ENCODE peak calls at places on chromosomes 6 and 20, in ten cellular contexts. L is ascending aorta; K is CD8-positive, alpha-beta memory T cell; M is A549; I is heart left ventricle; W is stomach; V is pancreas; F is fibroblast of lung; Y is neural progenitor cell; H is SJSA1. A is an unnamed sample. For H3K4me1, the result is how much of the 10 kb centered on the place peaks cover.

GRCh38 chr20:57298457-57298856 is 31.1 kb upstream of the SPO11 start:
- DNase-seq in K (no peak), L (no peak), I (no peak), W (no peak), H (no peak), Y (no peak), M (no peak), F (no peak), V (no peak), A (no peak)

GRCh38 chr20:18984238-18985200 is 170.9 kb downstream of the SCP2D1 start:
- DNase-seq in K (no peak), Y (peak), V (no peak), W (no peak), I (no peak), L (no peak), F (no peak), M (no peak), H (no peak), A (no peak)

GRCh38 chr6:112482373-112482772 is 135.2 kb downstream of the RFPL4B start:
- DNase-seq in L (no peak), W (no peak), Y (no peak), V (no peak), F (no peak), I (no peak), K (no peak), M (no peak), H (no peak), A (no peak)

GRCh38 chr20:39451386-39451785 is 489.2 kb downstream of the DHX35 start:
- DNase-seq in Y (no peak), V (no peak), M (no peak), F (no peak), K (no peak), I (no peak), H (no peak), L (no peak), W (no peak), A (no peak)

GRCh38 chr20:33250666-33251065 is 14.9 kb downstream of the BPIFA1 start:
- DNase-seq in W (no peak), I (no peak), Y (no peak), L (no peak), V (no peak), H (no peak), F (no peak), M (no peak), K (no peak), A (no peak)

GRCh38 chr20:34111057-34111711 is 859 bp downstream of the EIF2S2 start:
- DNase-seq in L (no peak), Y (peak), H (no peak), V (no peak), F (peak), K (peak), M (no peak), W (no peak), I (peak), A (no peak)

GRCh38 chr6:45657243-45657642 is 279.5 kb upstream of the SUPT3H start:
- DNase-seq in V (no peak), H (no peak), W (no peak), M (no peak), I (no peak), K (no peak), L (no peak), F (peak), Y (no peak), A (no peak)

GRCh38 chr6:143743256-143744166 is 65.7 kb downstream of the PHACTR2 start:
- DNase-seq in W (no peak), M (no peak), I (peak), V (no peak), K (no peak), F (peak), L (no peak), Y (peak), H (peak), A (peak)

GRCh38 chr20:435558-435957 is 26.8 kb downstream of the TBC1D20 start:
- DNase-seq in V (no peak), W (no peak), M (no peak), L (no peak), H (no peak), Y (no peak), I (no peak), F (no peak), K (no peak), A (no peak)

GRCh38 chr20:49590163-49591017 is 22.5 kb upstream of the PTGIS start:
- DNase-seq in F (no peak), Y (no peak), H (no peak), V (no peak), L (no peak), I (no peak), K (no peak), M (no peak), W (no peak), A (no peak)

GRCh38 chr6:152170702-152171667 is 363.5 kb downstream of the ESR1 start:
- DNase-seq in Y (no peak), K (no peak), H (peak), M (no peak), L (no peak), F (peak), I (no peak), V (no peak), W (peak), A (no peak)

GRCh38 chr6:149046822-149047246 is 270.7 kb upstream of the TAB2 start:
- DNase-seq in Y (no peak), L (no peak), K (no peak), V (no peak), W (no peak), I (no peak), H (peak), M (no peak), F (no peak), A (no peak)
- H3K4me1 ChIP-seq in Y (under half), L (under half), K (under half), V (under half), W (under half), I (under half), H (under half), M (under half), F (under half), A (under half)

DNA sequence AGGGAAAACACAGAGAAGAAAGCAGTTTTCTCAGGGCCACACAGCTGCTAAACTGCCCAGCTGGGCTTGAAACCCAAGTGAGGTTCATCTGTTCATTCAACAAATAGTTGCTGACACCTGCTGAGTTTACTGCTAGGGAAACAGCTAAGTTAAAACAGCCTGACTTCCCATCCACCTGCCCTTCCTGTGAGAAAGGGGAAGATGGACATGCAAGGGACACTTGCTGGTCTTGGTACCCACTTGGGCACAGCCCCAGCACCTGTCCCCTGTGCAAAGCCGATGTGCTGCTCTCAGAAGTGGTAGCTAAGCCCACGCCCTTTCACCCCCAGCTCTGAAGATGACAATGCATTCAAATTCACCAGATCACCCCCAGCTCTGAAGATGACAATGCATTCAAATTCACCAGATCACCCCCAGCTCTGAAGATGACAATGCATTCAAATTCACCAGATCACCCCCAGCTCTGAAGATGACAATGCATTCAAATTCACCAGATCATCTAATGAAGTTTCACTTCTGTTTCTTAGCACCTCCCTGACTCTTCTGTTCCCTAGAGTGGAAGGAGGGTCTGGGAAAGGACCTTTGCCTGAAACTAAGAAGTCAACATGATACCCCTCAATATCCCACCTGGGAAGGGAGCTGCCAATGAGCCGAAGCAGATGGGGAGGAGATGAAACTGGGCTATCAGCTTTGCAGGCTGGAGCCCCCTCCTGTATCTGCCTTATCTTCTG is 46.0 kb upstream of the TOP1 start:
- DNase-seq in H (no peak), M (no peak), K (no peak), V (no peak), W (no peak), L (no peak), F (no peak), Y (no peak), I (no peak), A (no peak)
- H3K4me1 ChIP-seq in H (under half), M (under half), K (under half), V (under half), W (under half), L (under half), F (under half), Y (under half), I (under half), A (under half)

DNA sequence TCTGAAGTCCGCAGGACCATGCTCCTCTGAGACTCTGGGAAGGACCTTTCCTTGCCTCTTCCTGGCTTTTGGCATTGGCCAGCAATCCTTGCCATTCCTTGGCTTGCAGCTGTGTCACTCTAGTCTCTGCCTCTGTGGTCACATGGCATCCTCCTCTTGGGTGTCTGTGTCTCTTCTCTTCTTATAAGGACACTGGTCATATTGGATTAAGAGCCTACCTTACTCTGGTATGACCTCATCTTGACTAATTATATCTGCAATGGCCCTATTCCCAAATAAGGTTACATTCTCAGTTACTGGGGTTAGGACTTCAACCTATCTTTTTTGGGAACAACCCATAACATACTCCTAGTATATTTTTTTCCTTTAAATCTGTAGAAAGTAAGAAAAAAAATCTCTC is 49.9 kb upstream of the GTSF1L start:
- DNase-seq in V (no peak), K (no peak), H (no peak), F (no peak), L (no peak), Y (no peak), W (no peak), I (no peak), M (no peak), A (no peak)
- H3K4me1 ChIP-seq in V (under half), K (under half), H (under half), F (under half), L (under half), Y (under half), W (under half), I (under half), M (under half), A (under half)

GRCh38 chr6:92126983-92127382 is 1292.4 kb downstream of the EPHA7 start:
- DNase-seq in H (no peak), K (no peak), L (no peak), V (no peak), F (no peak), Y (no peak), M (no peak), I (no peak), W (no peak), A (no peak)

GRCh38 chr6:92122746-92123145 is 1296.6 kb downstream of the EPHA7 start:
- DNase-seq in F (peak), L (no peak), H (no peak), I (no peak), M (no peak), K (no peak), W (no peak), Y (peak), V (no peak), A (no peak)

GRCh38 chr6:92126088-92126487 is 1293.3 kb downstream of the EPHA7 start:
- DNase-seq in K (no peak), L (no peak), V (no peak), Y (no peak), H (no peak), F (no peak), M (no peak), I (no peak), W (no peak), A (no peak)

GRCh38 chr6:92124126-92124525 is 1295.2 kb downstream of the EPHA7 start:
- DNase-seq in M (no peak), H (no peak), W (no peak), V (no peak), I (no peak), F (peak), Y (no peak), L (no peak), K (no peak), A (no peak)

DNA sequence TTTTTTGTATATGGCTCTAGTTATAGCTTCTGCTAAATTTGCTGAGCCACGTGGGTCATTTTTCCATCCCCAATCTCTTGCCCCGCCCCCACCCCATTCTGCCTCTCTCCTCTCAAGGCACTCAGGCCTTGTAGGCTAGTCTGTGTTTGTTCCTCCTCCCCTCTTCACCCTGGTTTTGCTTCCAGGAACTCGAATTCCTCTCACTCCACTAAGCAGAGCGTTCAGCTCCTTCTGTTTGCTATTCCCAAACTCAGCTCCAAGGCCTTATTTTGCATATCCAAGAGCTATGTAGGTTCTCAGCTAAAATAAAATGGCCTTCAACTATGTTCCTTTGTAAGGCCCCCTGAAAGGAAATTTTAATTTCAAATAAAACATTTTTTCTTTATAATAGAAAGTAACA is 1293.7 kb downstream of the EPHA7 start:
- DNase-seq in V (no peak), K (no peak), F (no peak), Y (no peak), H (no peak), L (no peak), M (no peak), I (no peak), W (no peak), A (no peak)
- H3K4me1 ChIP-seq in V (under half), K (under half), F (under half), Y (under half), H (under half), L (under half), M (under half), I (under half), W (under half), A (under half)

A was measured in prostate gland.